ENCODE peak calls at places on chromosomes 11 and 22, in five cellular contexts. One of them, this sample, is unnamed.

GRCh38 chr11:134794192-134794591 is 382.1 kb upstream of the B3GAT1 start:
- DNase-seq in dorsolateral prefrontal cortex: no peak
- DNase-seq in endothelial cell: no peak
- DNase-seq in GM12865: no peak
- DNase-seq in stimulated activated CD4-positive, alpha-beta T cell treated with anti-CD3 and anti-CD28 coated beads, Interleukin-12 subunit alpha, Interleukin-12 subunit beta, amount 100 ng/mL, for 48 hours: no peak
- DNase-seq in this sample: no peak

GRCh38 chr11:133747409-133747808 is 97.9 kb downstream of the SPATA19 start:
- DNase-seq in dorsolateral prefrontal cortex: no peak
- DNase-seq in endothelial cell: no peak
- DNase-seq in stimulated activated CD4-positive, alpha-beta T cell treated with anti-CD3 and anti-CD28 coated beads, Interleukin-12 subunit alpha, Interleukin-12 subunit beta, amount 100 ng/mL, for 48 hours: no peak
- DNase-seq in GM12865: no peak
- DNase-seq in this sample: no peak

GRCh38 chr11:120116966-120117365 is 20.9 kb downstream of the TRIM29 start:
- DNase-seq in GM12865: no peak
- DNase-seq in endothelial cell: no peak
- DNase-seq in stimulated activated CD4-positive, alpha-beta T cell treated with anti-CD3 and anti-CD28 coated beads, Interleukin-12 subunit alpha, Interleukin-12 subunit beta, amount 100 ng/mL, for 48 hours: no peak
- DNase-seq in dorsolateral prefrontal cortex: no peak
- DNase-seq in this sample: no peak

GRCh38 chr11:77752518-77752917 is 68.0 kb downstream of the RSF1 start:
- DNase-seq in dorsolateral prefrontal cortex: no peak
- DNase-seq in stimulated activated CD4-positive, alpha-beta T cell treated with anti-CD3 and anti-CD28 coated beads, Interleukin-12 subunit alpha, Interleukin-12 subunit beta, amount 100 ng/mL, for 48 hours: no peak
- DNase-seq in GM12865: no peak
- DNase-seq in endothelial cell: no peak
- DNase-seq in this sample: no peak

GRCh38 chr11:113991170-113991569 is 16.3 kb downstream of the HTR3A start:
- DNase-seq in dorsolateral prefrontal cortex: no peak
- DNase-seq in stimulated activated CD4-positive, alpha-beta T cell treated with anti-CD3 and anti-CD28 coated beads, Interleukin-12 subunit alpha, Interleukin-12 subunit beta, amount 100 ng/mL, for 48 hours: no peak
- DNase-seq in endothelial cell: peak
- DNase-seq in GM12865: no peak
- DNase-seq in this sample: peak

GRCh38 chr11:1921576-1922141 is 2.2 kb downstream of the TNNT3 start:
- DNase-seq in endothelial cell: no peak
- DNase-seq in dorsolateral prefrontal cortex: peak
- DNase-seq in GM12865: no peak
- DNase-seq in stimulated activated CD4-positive, alpha-beta T cell treated with anti-CD3 and anti-CD28 coated beads, Interleukin-12 subunit alpha, Interleukin-12 subunit beta, amount 100 ng/mL, for 48 hours: no peak
- DNase-seq in this sample: no peak

GRCh38 chr11:62806611-62807121 is 1.4 kb upstream of the NXF1 start:
- DNase-seq in GM12865: no peak
- DNase-seq in dorsolateral prefrontal cortex: no peak
- DNase-seq in stimulated activated CD4-positive, alpha-beta T cell treated with anti-CD3 and anti-CD28 coated beads, Interleukin-12 subunit alpha, Interleukin-12 subunit beta, amount 100 ng/mL, for 48 hours: no peak
- DNase-seq in endothelial cell: no peak
- DNase-seq in this sample: peak

GRCh38 chr11:57801185-57801490 is 39.5 kb downstream of the CTNND1 start:
- DNase-seq in dorsolateral prefrontal cortex: no peak
- DNase-seq in stimulated activated CD4-positive, alpha-beta T cell treated with anti-CD3 and anti-CD28 coated beads, Interleukin-12 subunit alpha, Interleukin-12 subunit beta, amount 100 ng/mL, for 48 hours: no peak
- DNase-seq in endothelial cell: no peak
- DNase-seq in GM12865: no peak
- DNase-seq in this sample: no peak

GRCh38 chr11:66361502-66361941 is 10.0 kb downstream of the SLC29A2 start:
- DNase-seq in GM12865: no peak
- DNase-seq in endothelial cell: no peak
- DNase-seq in stimulated activated CD4-positive, alpha-beta T cell treated with anti-CD3 and anti-CD28 coated beads, Interleukin-12 subunit alpha, Interleukin-12 subunit beta, amount 100 ng/mL, for 48 hours: no peak
- DNase-seq in dorsolateral prefrontal cortex: no peak
- DNase-seq in this sample: peak

GRCh38 chr11:12906501-12906900 is 102.6 kb upstream of the RASSF10 start:
- DNase-seq in dorsolateral prefrontal cortex: no peak
- DNase-seq in endothelial cell: no peak
- DNase-seq in GM12865: no peak
- DNase-seq in stimulated activated CD4-positive, alpha-beta T cell treated with anti-CD3 and anti-CD28 coated beads, Interleukin-12 subunit alpha, Interleukin-12 subunit beta, amount 100 ng/mL, for 48 hours: no peak
- DNase-seq in this sample: no peak

GRCh38 chr11:64760759-64761417 is 1.1 kb upstream of the PYGM start:
- DNase-seq in GM12865: no peak
- DNase-seq in endothelial cell: no peak
- DNase-seq in dorsolateral prefrontal cortex: no peak
- DNase-seq in stimulated activated CD4-positive, alpha-beta T cell treated with anti-CD3 and anti-CD28 coated beads, Interleukin-12 subunit alpha, Interleukin-12 subunit beta, amount 100 ng/mL, for 48 hours: no peak
- DNase-seq in this sample: no peak

GRCh38 chr11:36333468-36333867 is 37.4 kb downstream of the PRR5L start:
- DNase-seq in dorsolateral prefrontal cortex: no peak
- DNase-seq in stimulated activated CD4-positive, alpha-beta T cell treated with anti-CD3 and anti-CD28 coated beads, Interleukin-12 subunit alpha, Interleukin-12 subunit beta, amount 100 ng/mL, for 48 hours: no peak
- DNase-seq in endothelial cell: no peak
- DNase-seq in GM12865: no peak
- DNase-seq in this sample: no peak

GRCh38 chr22:21003782-21004181 is 1.9 kb upstream of the THAP7 start:
- DNase-seq in stimulated activated CD4-positive, alpha-beta T cell treated with anti-CD3 and anti-CD28 coated beads, Interleukin-12 subunit alpha, Interleukin-12 subunit beta, amount 100 ng/mL, for 48 hours: no peak
- DNase-seq in dorsolateral prefrontal cortex: no peak
- DNase-seq in GM12865: no peak
- DNase-seq in endothelial cell: no peak
- DNase-seq in this sample: no peak

GRCh38 chr11:35717043-35717442 is 54.5 kb downstream of the TRIM44 start:
- DNase-seq in GM12865: peak
- DNase-seq in dorsolateral prefrontal cortex: no peak
- DNase-seq in endothelial cell: no peak
- DNase-seq in stimulated activated CD4-positive, alpha-beta T cell treated with anti-CD3 and anti-CD28 coated beads, Interleukin-12 subunit alpha, Interleukin-12 subunit beta, amount 100 ng/mL, for 48 hours: no peak
- DNase-seq in this sample: no peak

GRCh38 chr11:9065614-9066431 is 25.6 kb downstream of the SCUBE2 start:
- DNase-seq in dorsolateral prefrontal cortex: no peak
- DNase-seq in GM12865: no peak
- DNase-seq in stimulated activated CD4-positive, alpha-beta T cell treated with anti-CD3 and anti-CD28 coated beads, Interleukin-12 subunit alpha, Interleukin-12 subunit beta, amount 100 ng/mL, for 48 hours: no peak
- DNase-seq in endothelial cell: no peak
- DNase-seq in this sample: no peak

GRCh38 chr22:21693333-21693998 is 27.7 kb downstream of the PPIL2 start:
- DNase-seq in dorsolateral prefrontal cortex: no peak
- DNase-seq in stimulated activated CD4-positive, alpha-beta T cell treated with anti-CD3 and anti-CD28 coated beads, Interleukin-12 subunit alpha, Interleukin-12 subunit beta, amount 100 ng/mL, for 48 hours: no peak
- DNase-seq in endothelial cell: no peak
- DNase-seq in GM12865: no peak
- DNase-seq in this sample: no peak

GRCh38 chr22:43974028-43974545 is 18.8 kb downstream of the SAMM50 start:
- DNase-seq in stimulated activated CD4-positive, alpha-beta T cell treated with anti-CD3 and anti-CD28 coated beads, Interleukin-12 subunit alpha, Interleukin-12 subunit beta, amount 100 ng/mL, for 48 hours: no peak
- DNase-seq in endothelial cell: no peak
- DNase-seq in GM12865: no peak
- DNase-seq in dorsolateral prefrontal cortex: no peak
- DNase-seq in this sample: no peak

GRCh38 chr11:59668188-59668949 is 468 bp downstream of the PATL1 start:
- DNase-seq in stimulated activated CD4-positive, alpha-beta T cell treated with anti-CD3 and anti-CD28 coated beads, Interleukin-12 subunit alpha, Interleukin-12 subunit beta, amount 100 ng/mL, for 48 hours: peak
- DNase-seq in endothelial cell: peak
- DNase-seq in dorsolateral prefrontal cortex: no peak
- DNase-seq in GM12865: peak
- DNase-seq in this sample: peak

GRCh38 chr11:60924110-60924905 is at the start of gene TMEM132A:
- DNase-seq in stimulated activated CD4-positive, alpha-beta T cell treated with anti-CD3 and anti-CD28 coated beads, Interleukin-12 subunit alpha, Interleukin-12 subunit beta, amount 100 ng/mL, for 48 hours: no peak
- DNase-seq in endothelial cell: peak
- DNase-seq in dorsolateral prefrontal cortex: peak
- DNase-seq in GM12865: no peak
- DNase-seq in this sample: no peak

GRCh38 chr22:35425971-35426800 is 26.2 kb downstream of the MCM5 start:
- DNase-seq in stimulated activated CD4-positive, alpha-beta T cell treated with anti-CD3 and anti-CD28 coated beads, Interleukin-12 subunit alpha, Interleukin-12 subunit beta, amount 100 ng/mL, for 48 hours: no peak
- DNase-seq in dorsolateral prefrontal cortex: no peak
- DNase-seq in endothelial cell: no peak
- DNase-seq in GM12865: no peak
- DNase-seq in this sample: no peak

GRCh38 chr11:118438314-118438931 is 2.1 kb downstream of the KMT2A start:
- DNase-seq in endothelial cell: peak
- DNase-seq in GM12865: peak
- DNase-seq in stimulated activated CD4-positive, alpha-beta T cell treated with anti-CD3 and anti-CD28 coated beads, Interleukin-12 subunit alpha, Interleukin-12 subunit beta, amount 100 ng/mL, for 48 hours: no peak
- DNase-seq in dorsolateral prefrontal cortex: no peak
- DNase-seq in this sample: peak

GRCh38 chr11:62449451-62449851 is 30.6 kb downstream of the SCGB1A1 start:
- DNase-seq in GM12865: no peak
- DNase-seq in endothelial cell: no peak
- DNase-seq in stimulated activated CD4-positive, alpha-beta T cell treated with anti-CD3 and anti-CD28 coated beads, Interleukin-12 subunit alpha, Interleukin-12 subunit beta, amount 100 ng/mL, for 48 hours: no peak
- DNase-seq in dorsolateral prefrontal cortex: no peak
- DNase-seq in this sample: no peak

GRCh38 chr11:60874421-60875365 is 7.4 kb downstream of the ZP1 start:
- DNase-seq in GM12865: no peak
- DNase-seq in dorsolateral prefrontal cortex: no peak
- DNase-seq in endothelial cell: no peak
- DNase-seq in stimulated activated CD4-positive, alpha-beta T cell treated with anti-CD3 and anti-CD28 coated beads, Interleukin-12 subunit alpha, Interleukin-12 subunit beta, amount 100 ng/mL, for 48 hours: no peak
- DNase-seq in this sample: no peak

GRCh38 chr11:26985941-26986340 is 8.0 kb upstream of the FIBIN start:
- DNase-seq in GM12865: no peak
- DNase-seq in stimulated activated CD4-positive, alpha-beta T cell treated with anti-CD3 and anti-CD28 coated beads, Interleukin-12 subunit alpha, Interleukin-12 subunit beta, amount 100 ng/mL, for 48 hours: no peak
- DNase-seq in endothelial cell: no peak
- DNase-seq in dorsolateral prefrontal cortex: no peak
- DNase-seq in this sample: no peak

This sample was measured in NB4.